ENCODE peak calls at places on chromosomes 11 and 22, in eight cellular contexts. One of them, this sample, is unnamed.

GRCh38 chr11:134529212-134530096 is 117.4 kb upstream of the B3GAT1 start:
- DNase-seq in esophagus squamous epithelium: no peak
- DNase-seq in GM12878: no peak
- DNase-seq in CD8-positive, alpha-beta T cell: no peak
- DNase-seq in RWPE2: peak; percentile 42
- DNase-seq in left lung: peak; percentile 60
- DNase-seq in astrocyte: no peak
- DNase-seq in stomach: no peak
- DNase-seq in this sample: no peak

GRCh38 chr11:108768370-108768769 is 103.5 kb downstream of the DDX10 start:
- DNase-seq in left lung: no peak
- DNase-seq in GM12878: no peak
- DNase-seq in CD8-positive, alpha-beta T cell: no peak
- DNase-seq in RWPE2: no peak
- DNase-seq in esophagus squamous epithelium: no peak
- DNase-seq in stomach: no peak
- DNase-seq in astrocyte: peak; percentile 81
- DNase-seq in this sample: no peak

GRCh38 chr11:45289369-45289768 is 3.2 kb upstream of the SYT13 start:
- DNase-seq in left lung: no peak
- DNase-seq in GM12878: no peak
- DNase-seq in esophagus squamous epithelium: no peak
- DNase-seq in CD8-positive, alpha-beta T cell: no peak
- DNase-seq in RWPE2: no peak
- DNase-seq in stomach: no peak
- DNase-seq in astrocyte: peak; percentile 52
- DNase-seq in this sample: no peak

GRCh38 chr22:49967333-49968241 is 7.0 kb downstream of the PIM3 start:
- DNase-seq in CD8-positive, alpha-beta T cell: no peak
- DNase-seq in RWPE2: peak; percentile 60
- DNase-seq in left lung: peak; percentile 87
- DNase-seq in stomach: peak; percentile 78
- DNase-seq in GM12878: no peak
- DNase-seq in esophagus squamous epithelium: no peak
- DNase-seq in astrocyte: no peak
- DNase-seq in this sample: peak; percentile 16

GRCh38 chr22:25334091-25334490 is 114.7 kb downstream of the CRYBB2 start:
- DNase-seq in RWPE2: no peak
- DNase-seq in stomach: peak; percentile 72
- DNase-seq in CD8-positive, alpha-beta T cell: peak; percentile 7
- DNase-seq in left lung: peak; percentile 91
- DNase-seq in astrocyte: no peak
- DNase-seq in GM12878: peak; percentile 0
- DNase-seq in esophagus squamous epithelium: no peak
- DNase-seq in this sample: peak; percentile 38

GRCh38 chr22:36383110-36383581 is 4.6 kb downstream of the MYH9 start:
- DNase-seq in esophagus squamous epithelium: no peak
- DNase-seq in CD8-positive, alpha-beta T cell: peak; percentile 46
- DNase-seq in RWPE2: no peak
- DNase-seq in astrocyte: peak; percentile 98
- DNase-seq in left lung: no peak
- DNase-seq in stomach: peak; percentile 68
- DNase-seq in GM12878: peak; percentile 89
- DNase-seq in this sample: no peak

GRCh38 chr11:129374993-129375721 is 491 bp upstream of the BARX2 start:
- DNase-seq in astrocyte: no peak
- DNase-seq in CD8-positive, alpha-beta T cell: no peak
- DNase-seq in GM12878: no peak
- DNase-seq in esophagus squamous epithelium: no peak
- DNase-seq in RWPE2: no peak
- DNase-seq in stomach: peak; percentile 80
- DNase-seq in left lung: peak; percentile 82
- DNase-seq in this sample: peak; percentile 43

GRCh38 chr22:50182176-50183081 is 3.3 kb upstream of the TRABD start:
- DNase-seq in RWPE2: no peak
- DNase-seq in left lung: peak; percentile 76
- DNase-seq in astrocyte: no peak
- DNase-seq in GM12878: no peak
- DNase-seq in stomach: peak; percentile 87
- DNase-seq in CD8-positive, alpha-beta T cell: no peak
- DNase-seq in esophagus squamous epithelium: no peak
- DNase-seq in this sample: peak; percentile 80

GRCh38 chr22:27377901-27378300 is 423.7 kb downstream of the MN1 start:
- DNase-seq in astrocyte: no peak
- DNase-seq in esophagus squamous epithelium: no peak
- DNase-seq in GM12878: no peak
- DNase-seq in left lung: no peak
- DNase-seq in RWPE2: no peak
- DNase-seq in stomach: peak; percentile 83
- DNase-seq in CD8-positive, alpha-beta T cell: no peak
- DNase-seq in this sample: no peak

GRCh38 chr11:76623171-76623883 is 47.2 kb downstream of the LRRC32 start:
- DNase-seq in RWPE2: no peak
- DNase-seq in left lung: no peak
- DNase-seq in CD8-positive, alpha-beta T cell: no peak
- DNase-seq in esophagus squamous epithelium: no peak
- DNase-seq in stomach: no peak
- DNase-seq in astrocyte: peak; percentile 75
- DNase-seq in GM12878: no peak
- DNase-seq in this sample: no peak

GRCh38 chr11:95641506-95641905 is 148.1 kb downstream of the FAM76B start:
- DNase-seq in RWPE2: no peak
- DNase-seq in GM12878: peak; percentile 60
- DNase-seq in left lung: no peak
- DNase-seq in astrocyte: no peak
- DNase-seq in CD8-positive, alpha-beta T cell: no peak
- DNase-seq in esophagus squamous epithelium: no peak
- DNase-seq in stomach: no peak
- DNase-seq in this sample: no peak

GRCh38 chr11:79139900-79140299 is 300.9 kb downstream of the TENM4 start:
- DNase-seq in esophagus squamous epithelium: no peak
- DNase-seq in stomach: no peak
- DNase-seq in RWPE2: no peak
- DNase-seq in CD8-positive, alpha-beta T cell: no peak
- DNase-seq in astrocyte: no peak
- DNase-seq in GM12878: no peak
- DNase-seq in left lung: no peak
- DNase-seq in this sample: no peak

GRCh38 chr11:44467413-44467812 is 98.0 kb upstream of the CD82 start:
- DNase-seq in RWPE2: no peak
- DNase-seq in left lung: no peak
- DNase-seq in GM12878: no peak
- DNase-seq in esophagus squamous epithelium: no peak
- DNase-seq in CD8-positive, alpha-beta T cell: no peak
- DNase-seq in astrocyte: no peak
- DNase-seq in stomach: no peak
- DNase-seq in this sample: no peak

GRCh38 chr11:118883368-118884071 is at the start of gene CXCR5:
- DNase-seq in RWPE2: no peak
- DNase-seq in stomach: no peak
- DNase-seq in CD8-positive, alpha-beta T cell: no peak
- DNase-seq in left lung: no peak
- DNase-seq in GM12878: no peak
- DNase-seq in esophagus squamous epithelium: no peak
- DNase-seq in astrocyte: peak; percentile 22
- DNase-seq in this sample: no peak

GRCh38 chr11:2827256-2827655 is 58.3 kb downstream of the CDKN1C start:
- DNase-seq in GM12878: no peak
- DNase-seq in left lung: peak; percentile 19
- DNase-seq in CD8-positive, alpha-beta T cell: no peak
- DNase-seq in stomach: no peak
- DNase-seq in astrocyte: peak; percentile 18
- DNase-seq in RWPE2: no peak
- DNase-seq in esophagus squamous epithelium: no peak
- DNase-seq in this sample: no peak

GRCh38 chr11:58922475-58922874 is 16.8 kb upstream of the GLYATL1 start:
- DNase-seq in GM12878: no peak
- DNase-seq in astrocyte: no peak
- DNase-seq in left lung: no peak
- DNase-seq in RWPE2: no peak
- DNase-seq in esophagus squamous epithelium: no peak
- DNase-seq in stomach: no peak
- DNase-seq in CD8-positive, alpha-beta T cell: no peak
- DNase-seq in this sample: peak; percentile 40

GRCh38 chr11:72985645-72986044 is 156.5 kb downstream of the FCHSD2 start:
- DNase-seq in left lung: no peak
- DNase-seq in CD8-positive, alpha-beta T cell: no peak
- DNase-seq in astrocyte: no peak
- DNase-seq in esophagus squamous epithelium: no peak
- DNase-seq in stomach: no peak
- DNase-seq in RWPE2: no peak
- DNase-seq in GM12878: no peak
- DNase-seq in this sample: no peak

DNA sequence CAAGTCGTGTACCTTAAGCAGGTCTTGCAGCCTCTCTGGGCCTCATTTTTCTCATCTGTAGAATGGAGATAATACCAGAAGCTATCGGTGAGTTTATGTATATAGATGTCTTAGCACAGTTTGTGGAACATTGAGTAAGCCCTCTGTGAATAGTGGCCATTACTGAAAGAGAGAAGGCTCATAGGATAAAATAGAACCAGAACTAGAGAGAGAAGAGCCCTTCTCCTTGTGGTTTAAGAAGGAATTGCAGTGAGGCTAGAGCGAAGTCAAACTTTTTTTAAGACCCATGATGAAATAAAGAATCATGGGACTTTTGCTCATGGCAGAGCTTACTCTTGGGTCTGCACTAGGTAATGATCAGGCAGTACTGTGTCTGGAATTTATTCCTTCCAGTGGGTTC is 137.1 kb downstream of the TRIM44 start:
- DNase-seq in RWPE2: no peak
- DNase-seq in CD8-positive, alpha-beta T cell: no peak
- DNase-seq in astrocyte: no peak
- DNase-seq in stomach: no peak
- DNase-seq in left lung: no peak
- DNase-seq in esophagus squamous epithelium: no peak
- DNase-seq in GM12878: no peak
- DNase-seq in this sample: no peak
- TF ChIP-seq CTCF in RWPE2: peak; percentile 6
- TF ChIP-seq CTCF in CD8-positive, alpha-beta T cell: no peak
- TF ChIP-seq CTCF in astrocyte: no peak
- TF ChIP-seq CTCF in stomach: no peak
- TF ChIP-seq CTCF in left lung: no peak
- TF ChIP-seq CTCF in esophagus squamous epithelium: no peak
- TF ChIP-seq CTCF in GM12878: no peak
- TF ChIP-seq CTCF in this sample: no peak

GRCh38 chr11:17413414-17414316 is 25.2 kb upstream of the KCNJ11 start:
- DNase-seq in esophagus squamous epithelium: no peak
- DNase-seq in astrocyte: no peak
- DNase-seq in stomach: peak; percentile 97
- DNase-seq in left lung: no peak
- DNase-seq in RWPE2: no peak
- DNase-seq in CD8-positive, alpha-beta T cell: no peak
- DNase-seq in GM12878: no peak
- DNase-seq in this sample: peak; percentile 64

GRCh38 chr11:17416492-17416891 is 28.0 kb upstream of the KCNJ11 start:
- DNase-seq in esophagus squamous epithelium: no peak
- DNase-seq in RWPE2: no peak
- DNase-seq in astrocyte: no peak
- DNase-seq in stomach: no peak
- DNase-seq in CD8-positive, alpha-beta T cell: no peak
- DNase-seq in left lung: no peak
- DNase-seq in GM12878: no peak
- DNase-seq in this sample: no peak

GRCh38 chr11:17414992-17415391 is 26.5 kb upstream of the KCNJ11 start:
- DNase-seq in astrocyte: no peak
- DNase-seq in esophagus squamous epithelium: no peak
- DNase-seq in GM12878: no peak
- DNase-seq in RWPE2: no peak
- DNase-seq in left lung: no peak
- DNase-seq in stomach: no peak
- DNase-seq in CD8-positive, alpha-beta T cell: no peak
- DNase-seq in this sample: no peak

GRCh38 chr11:17414317-17414737 is 25.9 kb upstream of the KCNJ11 start:
- DNase-seq in left lung: no peak
- DNase-seq in astrocyte: no peak
- DNase-seq in stomach: peak; percentile 61
- DNase-seq in esophagus squamous epithelium: no peak
- DNase-seq in GM12878: no peak
- DNase-seq in RWPE2: no peak
- DNase-seq in CD8-positive, alpha-beta T cell: no peak
- DNase-seq in this sample: no peak

GRCh38 chr11:17415523-17416104 is 27.2 kb upstream of the KCNJ11 start:
- DNase-seq in astrocyte: no peak
- DNase-seq in left lung: no peak
- DNase-seq in esophagus squamous epithelium: no peak
- DNase-seq in CD8-positive, alpha-beta T cell: no peak
- DNase-seq in RWPE2: no peak
- DNase-seq in stomach: no peak
- DNase-seq in GM12878: no peak
- DNase-seq in this sample: no peak
- H3K27me3 ChIP-seq in astrocyte: peaks cover 17% of the 10 kb centered on the region
- H3K27me3 ChIP-seq in left lung: peaks cover 13% of the 10 kb centered on the region
- H3K27me3 ChIP-seq in esophagus squamous epithelium: no peaks in the 10 kb centered on the region
- H3K27me3 ChIP-seq in CD8-positive, alpha-beta T cell: no peaks in the 10 kb centered on the region
- H3K27me3 ChIP-seq in RWPE2: peaks cover 13% of the 10 kb centered on the region
- H3K27me3 ChIP-seq in stomach: no peaks in the 10 kb centered on the region
- H3K27me3 ChIP-seq in GM12878: no peaks in the 10 kb centered on the region
- H3K27me3 ChIP-seq in this sample: no peaks in the 10 kb centered on the region

GRCh38 chr22:19494001-19494560 is 14.4 kb downstream of the CDC45 start:
- DNase-seq in left lung: no peak
- DNase-seq in astrocyte: no peak
- DNase-seq in GM12878: no peak
- DNase-seq in CD8-positive, alpha-beta T cell: no peak
- DNase-seq in stomach: no peak
- DNase-seq in esophagus squamous epithelium: no peak
- DNase-seq in RWPE2: no peak
- DNase-seq in this sample: no peak

GRCh38 chr22:19494676-19495173 is 15.0 kb downstream of the CDC45 start:
- DNase-seq in stomach: no peak
- DNase-seq in RWPE2: no peak
- DNase-seq in esophagus squamous epithelium: no peak
- DNase-seq in GM12878: no peak
- DNase-seq in CD8-positive, alpha-beta T cell: no peak
- DNase-seq in left lung: no peak
- DNase-seq in astrocyte: no peak
- DNase-seq in this sample: no peak

GRCh38 chr22:19497245-19497644 is 17.5 kb downstream of the CDC45 start:
- DNase-seq in astrocyte: peak; percentile 86
- DNase-seq in CD8-positive, alpha-beta T cell: no peak
- DNase-seq in GM12878: no peak
- DNase-seq in stomach: no peak
- DNase-seq in RWPE2: no peak
- DNase-seq in esophagus squamous epithelium: no peak
- DNase-seq in left lung: no peak
- DNase-seq in this sample: no peak

GRCh38 chr22:19496324-19496630 is 16.6 kb downstream of the CDC45 start:
- DNase-seq in esophagus squamous epithelium: no peak
- DNase-seq in CD8-positive, alpha-beta T cell: no peak
- DNase-seq in GM12878: no peak
- DNase-seq in stomach: no peak
- DNase-seq in left lung: no peak
- DNase-seq in RWPE2: no peak
- DNase-seq in astrocyte: no peak
- DNase-seq in this sample: no peak

GRCh38 chr22:19495562-19496323 is 16.0 kb downstream of the CDC45 start:
- DNase-seq in CD8-positive, alpha-beta T cell: no peak
- DNase-seq in RWPE2: no peak
- DNase-seq in left lung: no peak
- DNase-seq in astrocyte: no peak
- DNase-seq in esophagus squamous epithelium: no peak
- DNase-seq in GM12878: no peak
- DNase-seq in stomach: no peak
- DNase-seq in this sample: no peak
- TF ChIP-seq CTCF in CD8-positive, alpha-beta T cell: no peak
- TF ChIP-seq CTCF in RWPE2: no peak
- TF ChIP-seq CTCF in left lung: no peak
- TF ChIP-seq CTCF in astrocyte: peak; percentile 7
- TF ChIP-seq CTCF in esophagus squamous epithelium: no peak
- TF ChIP-seq CTCF in GM12878: no peak
- TF ChIP-seq CTCF in stomach: no peak
- TF ChIP-seq CTCF in this sample: peak; percentile 36

GRCh38 chr22:22228421-22228820 is 16.2 kb upstream of the VPREB1 start:
- DNase-seq in stomach: no peak
- DNase-seq in GM12878: no peak
- DNase-seq in RWPE2: no peak
- DNase-seq in astrocyte: no peak
- DNase-seq in esophagus squamous epithelium: no peak
- DNase-seq in CD8-positive, alpha-beta T cell: no peak
- DNase-seq in left lung: no peak
- DNase-seq in this sample: no peak
- H3K27me3 ChIP-seq in stomach: no peaks in the 10 kb centered on the region
- H3K27me3 ChIP-seq in GM12878: no peaks in the 10 kb centered on the region
- H3K27me3 ChIP-seq in RWPE2: no peaks in the 10 kb centered on the region
- H3K27me3 ChIP-seq in astrocyte: no peaks in the 10 kb centered on the region
- H3K27me3 ChIP-seq in esophagus squamous epithelium: no peaks in the 10 kb centered on the region
- H3K27me3 ChIP-seq in CD8-positive, alpha-beta T cell: no peaks in the 10 kb centered on the region
- H3K27me3 ChIP-seq in left lung: peaks cover 8% of the 10 kb centered on the region
- H3K27me3 ChIP-seq in this sample: no peaks in the 10 kb centered on the region

This sample was measured in prostate gland.